ENCODE peak calls at places on chromosomes 4 and X, in six cellular contexts. One of them, this sample, is unnamed.

GRCh38 chr4:171101845-171102244 is 711.4 kb upstream of the GALNTL6 start:
- DNase-seq in astrocyte of the cerebellum: no peak
- DNase-seq in COR-L47: no peak
- DNase-seq in EL: no peak
- DNase-seq in stimulated activated CD4-positive, alpha-beta T cell treated with anti-CD3 and anti-CD28 coated beads, Interleukin-4, amount 100 ng/mL, for 4 hours: no peak
- DNase-seq in ovary: no peak
- DNase-seq in this sample: no peak

GRCh38 chr4:30716158-30716557 is 4.0 kb upstream of the PCDH7 start:
- DNase-seq in astrocyte of the cerebellum: no peak
- DNase-seq in stimulated activated CD4-positive, alpha-beta T cell treated with anti-CD3 and anti-CD28 coated beads, Interleukin-4, amount 100 ng/mL, for 4 hours: no peak
- DNase-seq in EL: peak
- DNase-seq in COR-L47: peak
- DNase-seq in ovary: no peak
- DNase-seq in this sample: no peak

GRCh38 chr4:92497141-92497540 is 193.4 kb downstream of the GRID2 start:
- DNase-seq in COR-L47: no peak
- DNase-seq in stimulated activated CD4-positive, alpha-beta T cell treated with anti-CD3 and anti-CD28 coated beads, Interleukin-4, amount 100 ng/mL, for 4 hours: no peak
- DNase-seq in ovary: no peak
- DNase-seq in astrocyte of the cerebellum: no peak
- DNase-seq in EL: no peak
- DNase-seq in this sample: no peak

GRCh38 chr4:76532810-76533209 is 97.8 kb downstream of the SHROOM3 start:
- DNase-seq in COR-L47: no peak
- DNase-seq in ovary: no peak
- DNase-seq in astrocyte of the cerebellum: no peak
- DNase-seq in stimulated activated CD4-positive, alpha-beta T cell treated with anti-CD3 and anti-CD28 coated beads, Interleukin-4, amount 100 ng/mL, for 4 hours: no peak
- DNase-seq in EL: no peak
- DNase-seq in this sample: no peak

GRCh38 chr4:1768367-1769034 is 24.6 kb upstream of the FGFR3 start:
- DNase-seq in stimulated activated CD4-positive, alpha-beta T cell treated with anti-CD3 and anti-CD28 coated beads, Interleukin-4, amount 100 ng/mL, for 4 hours: no peak
- DNase-seq in astrocyte of the cerebellum: no peak
- DNase-seq in EL: no peak
- DNase-seq in COR-L47: no peak
- DNase-seq in ovary: no peak
- DNase-seq in this sample: peak

GRCh38 chr4:168503652-168504362 is 7.0 kb downstream of the PALLD start:
- DNase-seq in astrocyte of the cerebellum: no peak
- DNase-seq in ovary: no peak
- DNase-seq in stimulated activated CD4-positive, alpha-beta T cell treated with anti-CD3 and anti-CD28 coated beads, Interleukin-4, amount 100 ng/mL, for 4 hours: peak
- DNase-seq in COR-L47: no peak
- DNase-seq in EL: no peak
- DNase-seq in this sample: no peak

GRCh38 chr4:157013656-157014055 is 42.1 kb upstream of the PDGFC start:
- DNase-seq in astrocyte of the cerebellum: no peak
- DNase-seq in EL: peak
- DNase-seq in stimulated activated CD4-positive, alpha-beta T cell treated with anti-CD3 and anti-CD28 coated beads, Interleukin-4, amount 100 ng/mL, for 4 hours: no peak
- DNase-seq in COR-L47: no peak
- DNase-seq in ovary: no peak
- DNase-seq in this sample: no peak

GRCh38 chrX:115576676-115577075 is 15.7 kb downstream of the PLS3 start:
- DNase-seq in astrocyte of the cerebellum: no peak
- DNase-seq in EL: no peak
- DNase-seq in COR-L47: no peak
- DNase-seq in ovary: no peak
- DNase-seq in stimulated activated CD4-positive, alpha-beta T cell treated with anti-CD3 and anti-CD28 coated beads, Interleukin-4, amount 100 ng/mL, for 4 hours: no peak
- DNase-seq in this sample: no peak